ENCODE peak calls at places on chromosomes 16 and 17, in four cellular contexts. One of them, this sample, is unnamed.

GRCh38 chr17:4710693-4711634 is 532 bp downstream of the ARRB2 start:
- DNase-seq in left ventricle myocardium inferior: no peak
- DNase-seq in AG09319: no peak
- DNase-seq in body of pancreas: peak
- DNase-seq in this sample: no peak

GRCh38 chr16:63080736-63081135 is 1044.5 kb upstream of the CDH8 start:
- DNase-seq in AG09319: no peak
- DNase-seq in body of pancreas: no peak
- DNase-seq in left ventricle myocardium inferior: no peak
- DNase-seq in this sample: no peak

GRCh38 chr17:35073991-35074627 is 10.6 kb upstream of the RFFL start:
- DNase-seq in body of pancreas: no peak
- DNase-seq in left ventricle myocardium inferior: no peak
- DNase-seq in AG09319: no peak
- DNase-seq in this sample: no peak

GRCh38 chr16:24969071-24969470 is 46.1 kb downstream of the ARHGAP17 start:
- DNase-seq in left ventricle myocardium inferior: no peak
- DNase-seq in body of pancreas: no peak
- DNase-seq in AG09319: no peak
- DNase-seq in this sample: no peak

GRCh38 chr17:35617505-35617904 is 30.4 kb downstream of the AP2B1 start:
- DNase-seq in AG09319: no peak
- DNase-seq in left ventricle myocardium inferior: no peak
- DNase-seq in body of pancreas: no peak
- DNase-seq in this sample: no peak

GRCh38 chr17:6997171-6997570 is 1.3 kb downstream of the ALOX12 start:
- DNase-seq in left ventricle myocardium inferior: no peak
- DNase-seq in AG09319: no peak
- DNase-seq in body of pancreas: no peak
- DNase-seq in this sample: no peak

GRCh38 chr16:14105976-14106375 is 34.9 kb downstream of the MRTFB start:
- DNase-seq in body of pancreas: no peak
- DNase-seq in left ventricle myocardium inferior: no peak
- DNase-seq in AG09319: no peak
- DNase-seq in this sample: no peak

GRCh38 chr17:50564916-50565315 is 4.4 kb downstream of the CACNA1G start:
- DNase-seq in left ventricle myocardium inferior: peak
- DNase-seq in AG09319: peak
- DNase-seq in body of pancreas: peak
- DNase-seq in this sample: no peak

GRCh38 chr16:78957328-78958100 is 643.0 kb downstream of the MAF start:
- DNase-seq in body of pancreas: no peak
- DNase-seq in left ventricle myocardium inferior: no peak
- DNase-seq in AG09319: no peak
- DNase-seq in this sample: no peak

GRCh38 chr16:85884808-85885463 is 14.0 kb upstream of the IRF8 start:
- DNase-seq in AG09319: no peak
- DNase-seq in left ventricle myocardium inferior: no peak
- DNase-seq in body of pancreas: no peak
- DNase-seq in this sample: no peak

GRCh38 chr17:67245073-67245693 is at the start of gene HELZ:
- DNase-seq in left ventricle myocardium inferior: peak
- DNase-seq in body of pancreas: peak
- DNase-seq in AG09319: peak
- DNase-seq in this sample: peak

GRCh38 chr16:84583995-84584394 is 33.9 kb downstream of the COTL1 start:
- DNase-seq in AG09319: no peak
- DNase-seq in left ventricle myocardium inferior: no peak
- DNase-seq in body of pancreas: no peak
- DNase-seq in this sample: no peak

GRCh38 chr16:86874141-86874540 is 295.8 kb downstream of the FOXL1 start:
- DNase-seq in body of pancreas: no peak
- DNase-seq in AG09319: no peak
- DNase-seq in left ventricle myocardium inferior: no peak
- DNase-seq in this sample: peak

GRCh38 chr17:72890711-72891110 is 201.8 kb downstream of the SLC39A11 start:
- DNase-seq in AG09319: peak
- DNase-seq in body of pancreas: no peak
- DNase-seq in left ventricle myocardium inferior: no peak
- DNase-seq in this sample: no peak

GRCh38 chr16:65125871-65126270 is 4.0 kb upstream of the CDH11 start:
- DNase-seq in left ventricle myocardium inferior: no peak
- DNase-seq in body of pancreas: no peak
- DNase-seq in AG09319: no peak
- DNase-seq in this sample: no peak

GRCh38 chr17:8991514-8992285 is 26.2 kb upstream of the PIK3R5 start:
- DNase-seq in AG09319: peak
- DNase-seq in body of pancreas: peak
- DNase-seq in left ventricle myocardium inferior: peak
- DNase-seq in this sample: peak

GRCh38 chr17:39408360-39408759 is 6.9 kb upstream of the FBXL20 start:
- DNase-seq in body of pancreas: no peak
- DNase-seq in left ventricle myocardium inferior: no peak
- DNase-seq in AG09319: no peak
- DNase-seq in this sample: no peak

GRCh38 chr16:11462861-11463260 is 117.6 kb downstream of the RMI2 start:
- DNase-seq in AG09319: no peak
- DNase-seq in body of pancreas: no peak
- DNase-seq in left ventricle myocardium inferior: no peak
- DNase-seq in this sample: no peak

GRCh38 chr17:32350662-32351418 is 883 bp downstream of the ZNF207 start:
- DNase-seq in body of pancreas: peak
- DNase-seq in AG09319: no peak
- DNase-seq in left ventricle myocardium inferior: no peak
- DNase-seq in this sample: peak

GRCh38 chr17:68456529-68457167 is 648 bp downstream of the WIPI1 start:
- DNase-seq in left ventricle myocardium inferior: peak
- DNase-seq in AG09319: peak
- DNase-seq in body of pancreas: peak
- DNase-seq in this sample: no peak

GRCh38 chr17:2406903-2407790 is 6.3 kb upstream of the MNT start:
- DNase-seq in AG09319: no peak
- DNase-seq in body of pancreas: peak
- DNase-seq in left ventricle myocardium inferior: peak
- DNase-seq in this sample: no peak

GRCh38 chr17:27630607-27631408 is at the start of gene LGALS9:
- DNase-seq in left ventricle myocardium inferior: no peak
- DNase-seq in AG09319: no peak
- DNase-seq in body of pancreas: peak
- DNase-seq in this sample: peak

GRCh38 chr17:1560582-1561170 is 1.9 kb downstream of the PITPNA start:
- DNase-seq in left ventricle myocardium inferior: no peak
- DNase-seq in body of pancreas: no peak
- DNase-seq in AG09319: no peak
- DNase-seq in this sample: no peak

GRCh38 chr16:85464342-85465305 is 148.5 kb upstream of the GSE1 start:
- DNase-seq in left ventricle myocardium inferior: no peak
- DNase-seq in body of pancreas: no peak
- DNase-seq in AG09319: no peak
- DNase-seq in this sample: no peak

GRCh38 chr16:694187-694862 is 4.1 kb upstream of the WDR24 start:
- DNase-seq in left ventricle myocardium inferior: no peak
- DNase-seq in body of pancreas: no peak
- DNase-seq in AG09319: no peak
- DNase-seq in this sample: no peak

GRCh38 chr17:33858682-33859081 is 396.4 kb upstream of the CCL2 start:
- DNase-seq in AG09319: no peak
- DNase-seq in left ventricle myocardium inferior: no peak
- DNase-seq in body of pancreas: no peak
- DNase-seq in this sample: no peak
- TF ChIP-seq CTCF in AG09319: no peak
- TF ChIP-seq CTCF in left ventricle myocardium inferior: no peak
- TF ChIP-seq CTCF in body of pancreas: no peak
- TF ChIP-seq CTCF in this sample: no peak

DNA sequence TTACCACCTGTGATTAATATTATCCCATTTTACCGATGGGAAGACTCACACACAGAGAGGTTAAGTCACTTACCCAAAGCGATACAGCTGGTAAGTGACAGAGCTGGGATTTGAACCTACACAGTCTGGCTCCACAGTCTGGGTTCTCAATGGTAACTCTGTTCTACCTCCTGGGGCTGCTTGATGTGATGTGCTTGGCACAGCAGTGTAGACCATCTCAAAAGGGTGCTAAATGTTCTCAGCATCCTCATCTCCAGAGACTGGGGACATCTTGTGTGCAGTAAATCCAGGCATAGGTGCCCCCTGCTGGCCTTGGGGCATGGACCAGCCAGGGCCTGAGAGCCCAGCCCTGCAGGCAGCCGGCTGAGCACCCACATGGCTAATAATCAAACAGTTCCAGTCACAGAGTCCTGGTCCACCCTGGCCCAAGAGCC is 15.4 kb upstream of the KATNB1 start:
- DNase-seq in body of pancreas: peak
- DNase-seq in AG09319: peak
- DNase-seq in left ventricle myocardium inferior: no peak
- DNase-seq in this sample: peak
- TF ChIP-seq CTCF in body of pancreas: peak
- TF ChIP-seq CTCF in AG09319: peak
- TF ChIP-seq CTCF in left ventricle myocardium inferior: peak
- TF ChIP-seq CTCF in this sample: peak

GRCh38 chr17:57989011-57989345 is 924 bp upstream of the VEZF1 start:
- DNase-seq in left ventricle myocardium inferior: no peak
- DNase-seq in body of pancreas: peak
- DNase-seq in AG09319: no peak
- DNase-seq in this sample: no peak
- TF ChIP-seq CTCF in left ventricle myocardium inferior: no peak
- TF ChIP-seq CTCF in body of pancreas: no peak
- TF ChIP-seq CTCF in AG09319: no peak
- TF ChIP-seq CTCF in this sample: no peak

GRCh38 chr17:49214665-49215360 is 4.3 kb downstream of the ABI3 start:
- DNase-seq in AG09319: no peak
- DNase-seq in body of pancreas: peak
- DNase-seq in left ventricle myocardium inferior: no peak
- DNase-seq in this sample: peak

GRCh38 chr17:49213803-49214202 is 3.3 kb downstream of the ABI3 start:
- DNase-seq in AG09319: no peak
- DNase-seq in body of pancreas: no peak
- DNase-seq in left ventricle myocardium inferior: no peak
- DNase-seq in this sample: no peak

GRCh38 chr17:49216482-49216881 is 6.0 kb downstream of the ABI3 start:
- DNase-seq in body of pancreas: no peak
- DNase-seq in AG09319: no peak
- DNase-seq in left ventricle myocardium inferior: no peak
- DNase-seq in this sample: no peak

GRCh38 chr17:49210158-49211029 is at the start of the genes ABI3 and GNGT2:
- DNase-seq in body of pancreas: peak
- DNase-seq in AG09319: no peak
- DNase-seq in left ventricle myocardium inferior: peak
- DNase-seq in this sample: peak

GRCh38 chr17:49213399-49213798 is 2.9 kb downstream of the ABI3 start:
- DNase-seq in body of pancreas: no peak
- DNase-seq in left ventricle myocardium inferior: no peak
- DNase-seq in AG09319: no peak
- DNase-seq in this sample: no peak
- TF ChIP-seq CTCF in body of pancreas: no peak
- TF ChIP-seq CTCF in left ventricle myocardium inferior: no peak
- TF ChIP-seq CTCF in AG09319: no peak
- TF ChIP-seq CTCF in this sample: no peak

DNA sequence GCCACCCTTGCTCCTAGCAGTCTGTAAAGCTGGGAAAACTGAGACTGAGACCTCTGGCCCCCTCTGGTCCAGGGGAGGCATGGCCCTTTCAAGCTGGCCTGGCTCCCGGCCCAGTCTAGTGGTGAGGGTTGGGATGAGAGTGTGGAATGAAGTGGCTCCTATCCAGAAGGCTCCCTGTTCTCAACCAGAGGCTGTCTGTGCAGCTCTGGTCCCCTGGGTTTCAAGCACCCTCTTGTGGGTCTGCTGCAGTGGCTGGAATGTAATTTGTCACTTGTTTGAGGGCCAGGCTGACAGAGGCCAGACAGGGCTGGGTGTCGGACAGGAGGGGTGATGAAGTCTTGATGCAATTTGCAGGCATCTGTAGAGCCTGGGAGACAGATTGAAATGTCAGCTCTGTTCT is 22.1 kb upstream of the PHF12 start:
- DNase-seq in body of pancreas: no peak
- DNase-seq in left ventricle myocardium inferior: peak
- DNase-seq in AG09319: no peak
- DNase-seq in this sample: no peak
- TF ChIP-seq CTCF in body of pancreas: no peak
- TF ChIP-seq CTCF in left ventricle myocardium inferior: peak
- TF ChIP-seq CTCF in AG09319: no peak
- TF ChIP-seq CTCF in this sample: no peak

DNA sequence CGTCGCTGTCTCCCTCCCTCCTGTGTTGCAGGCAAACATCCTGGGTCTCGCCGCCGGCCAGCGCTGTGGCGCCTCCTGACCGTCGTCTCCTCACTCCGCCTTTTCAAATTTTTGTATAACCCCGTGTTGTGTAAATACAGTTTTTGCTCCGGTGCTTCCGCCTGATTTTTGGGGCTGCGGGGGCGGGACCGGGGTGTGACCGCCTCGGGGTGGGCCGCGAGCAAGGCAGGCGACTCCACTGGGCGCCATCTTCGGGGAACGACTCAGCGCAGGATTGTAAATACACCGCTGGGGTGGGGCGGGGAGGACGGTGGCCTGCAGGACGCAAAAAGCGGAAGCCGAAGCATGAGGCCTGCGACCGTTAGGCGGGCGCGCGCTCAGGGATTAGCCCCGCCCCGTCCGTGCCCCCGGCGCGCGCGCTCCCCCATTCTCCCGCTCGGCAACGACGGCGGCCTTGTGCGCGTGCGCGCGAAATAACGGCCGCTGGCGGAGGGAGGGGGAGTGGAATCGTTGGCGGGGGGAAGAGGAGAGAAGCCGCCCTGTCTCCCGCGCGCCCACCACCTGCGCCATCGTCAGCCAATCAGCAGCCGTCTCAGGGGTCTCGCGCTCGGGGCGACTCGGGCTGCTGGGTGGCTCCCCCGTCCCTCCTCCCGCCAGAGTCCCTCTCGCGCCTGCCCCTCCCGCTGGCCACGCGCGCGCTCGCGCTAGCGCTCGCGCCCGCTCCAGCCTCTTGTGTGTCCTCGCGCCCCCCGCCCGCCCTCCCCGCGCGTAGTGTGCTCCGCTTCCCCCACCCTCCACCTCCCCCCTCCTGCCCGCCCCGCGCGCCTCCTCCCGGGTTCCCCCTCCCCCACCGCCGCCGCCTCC is 865 bp upstream of the MAZ start:
- DNase-seq in left ventricle myocardium inferior: peak
- DNase-seq in body of pancreas: peak
- DNase-seq in AG09319: peak
- DNase-seq in this sample: peak
- TF ChIP-seq CTCF in left ventricle myocardium inferior: peak
- TF ChIP-seq CTCF in body of pancreas: no peak
- TF ChIP-seq CTCF in AG09319: no peak
- TF ChIP-seq CTCF in this sample: no peak

GRCh38 chr17:40750391-40750790 is 4.7 kb downstream of the KRT25 start:
- DNase-seq in body of pancreas: no peak
- DNase-seq in AG09319: no peak
- DNase-seq in left ventricle myocardium inferior: no peak
- DNase-seq in this sample: no peak
- TF ChIP-seq CTCF in body of pancreas: no peak
- TF ChIP-seq CTCF in AG09319: no peak
- TF ChIP-seq CTCF in left ventricle myocardium inferior: no peak
- TF ChIP-seq CTCF in this sample: no peak

GRCh38 chr17:82107341-82107860 is 9.4 kb upstream of the FASN start:
- DNase-seq in AG09319: no peak
- DNase-seq in body of pancreas: no peak
- DNase-seq in left ventricle myocardium inferior: peak
- DNase-seq in this sample: peak
- TF ChIP-seq CTCF in AG09319: peak
- TF ChIP-seq CTCF in body of pancreas: no peak
- TF ChIP-seq CTCF in left ventricle myocardium inferior: peak
- TF ChIP-seq CTCF in this sample: peak

This sample was measured in GM13977.